ENCODE peak calls at places on chromosomes 7 and 10, in six cellular contexts. U, J, H, Q, C and P are unnamed samples.
A peak's percentile ranks its signal among the peaks of the same experiment; 100 is the strongest.

GRCh38 chr10:58384095-58384494 is 1.1 kb upstream of the TFAM start:
- DNase-seq in U (peak; percentile 42), J (no peak), H (no peak), Q (no peak), C (peak; percentile 74), P (no peak)

GRCh38 chr10:81093056-81093455 is 555.4 kb downstream of the SH2D4B start:
- DNase-seq in U (no peak), J (no peak), H (no peak), Q (no peak), C (no peak), P (no peak)

GRCh38 chr10:34137955-34138354 is 677.1 kb downstream of the PARD3 start:
- DNase-seq in U (no peak), J (no peak), H (no peak), Q (no peak), C (no peak), P (no peak)

GRCh38 chr7:133695976-133696531 is 431.1 kb upstream of the LRGUK start:
- DNase-seq in U (no peak), J (no peak), H (no peak), Q (no peak), C (no peak), P (no peak)

GRCh38 chr10:44463511-44464121 is 78.7 kb upstream of the CXCL12 start:
- DNase-seq in U (no peak), J (no peak), H (no peak), Q (no peak), C (no peak), P (no peak)

GRCh38 chr7:133364959-133365680 is 112.2 kb downstream of the EXOC4 start:
- DNase-seq in U (no peak), J (no peak), H (no peak), Q (no peak), C (no peak), P (no peak)

GRCh38 chr7:258476-259190 is 31.3 kb upstream of the FOXL3 start:
- DNase-seq in U (no peak), J (no peak), H (no peak), Q (no peak), C (no peak), P (no peak)

GRCh38 chr7:135390829-135391228 is 119.1 kb downstream of the CNOT4 start:
- DNase-seq in U (no peak), J (no peak), H (no peak), Q (no peak), C (no peak), P (no peak)

GRCh38 chr7:33961948-33962347 is 56.6 kb downstream of the BMPER start:
- DNase-seq in U (no peak), J (no peak), H (no peak), Q (no peak), C (no peak), P (no peak)

GRCh38 chr7:47757946-47758371 is 176.0 kb upstream of the TNS3 start:
- DNase-seq in U (no peak), J (no peak), H (no peak), Q (no peak), C (no peak), P (no peak)

GRCh38 chr10:688621-689426 is 644 bp downstream of the DIP2C start:
- DNase-seq in U (no peak), J (no peak), H (no peak), Q (no peak), C (no peak), P (no peak)

GRCh38 chr7:135946289-135947055 is 30.7 kb downstream of the MTPN start:
- DNase-seq in U (no peak), J (no peak), H (no peak), Q (no peak), C (no peak), P (no peak)

GRCh38 chr7:18361756-18362155 is 133.8 kb upstream of the HDAC9 start:
- DNase-seq in U (no peak), J (no peak), H (no peak), Q (no peak), C (no peak), P (no peak)

GRCh38 chr10:71531485-71532446 is 135.0 kb downstream of the CDH23 start:
- DNase-seq in U (no peak), J (no peak), H (no peak), Q (peak; percentile 13), C (no peak), P (no peak)

GRCh38 chr10:123007558-123008378 is 827 bp downstream of the IKZF5 start:
- DNase-seq in U (no peak), J (peak; percentile 21), H (peak; percentile 32), Q (peak; percentile 21), C (no peak), P (peak; percentile 43)

GRCh38 chr10:129936923-129937300 is 27.2 kb downstream of the EBF3 start:
- DNase-seq in U (no peak), J (no peak), H (no peak), Q (no peak), C (no peak), P (no peak)

GRCh38 chr7:5595545-5596045 is 172.0 kb upstream of the TNRC18 start:
- DNase-seq in U (no peak), J (no peak), H (peak; percentile 33), Q (no peak), C (no peak), P (no peak)

GRCh38 chr7:18894155-18894554 is 223.3 kb downstream of the TWIST1 start:
- DNase-seq in U (no peak), J (no peak), H (no peak), Q (no peak), C (no peak), P (no peak)

GRCh38 chr10:11823122-11823988 is at the start of gene PROSER2:
- DNase-seq in U (no peak), J (peak; percentile 46), H (no peak), Q (peak; percentile 21), C (no peak), P (peak; percentile 27)

GRCh38 chr7:54813398-54813797 is 54.4 kb upstream of the SEC61G start:
- DNase-seq in U (no peak), J (no peak), H (no peak), Q (no peak), C (no peak), P (no peak)

GRCh38 chr10:86944471-86944870 is 12.9 kb downstream of the MMRN2 start:
- DNase-seq in U (no peak), J (no peak), H (no peak), Q (no peak), C (no peak), P (no peak)

GRCh38 chr7:74399006-74399405 is 54.7 kb upstream of the GTF2IRD1 start:
- DNase-seq in U (no peak), J (no peak), H (no peak), Q (no peak), C (no peak), P (no peak)

GRCh38 chr7:7761974-7762769 is 43.8 kb upstream of the RPA3 start:
- DNase-seq in U (no peak), J (no peak), H (peak; percentile 77), Q (no peak), C (no peak), P (no peak)

GRCh38 chr10:70954777-70955176 is 66.4 kb upstream of the PCBD1 start:
- DNase-seq in U (no peak), J (no peak), H (no peak), Q (no peak), C (no peak), P (no peak)

GRCh38 chr7:9680713-9681112 is 1247.3 kb downstream of the NXPH1 start:
- DNase-seq in U (no peak), J (no peak), H (no peak), Q (no peak), C (no peak), P (no peak)